ENCODE peak calls at places on chromosomes 13 and 19, in four cellular contexts. B is effector memory CD4-positive, alpha-beta T cell; S is keratinocyte; W is SJSA1. Q is an unnamed sample. For H3K4me1, the result is how much of the 10 kb centered on the place peaks cover.

GRCh38 chr13:72565893-72566292 is 161.5 kb downstream of the MZT1 start:
- DNase-seq in B (no peak), S (no peak), W (no peak), Q (peak)

GRCh38 chr13:35496011-35496410 is 19.5 kb upstream of the MAB21L1 start:
- DNase-seq in B (no peak), S (no peak), W (no peak), Q (no peak)

GRCh38 chr13:50783940-50784339 is 59.6 kb downstream of the DLEU7 start:
- DNase-seq in B (no peak), S (no peak), W (no peak), Q (no peak)

GRCh38 chr13:111646464-111646855 is 326.0 kb downstream of the TEX29 start:
- DNase-seq in B (no peak), S (no peak), W (no peak), Q (no peak)

GRCh38 chr19:10193666-10194499 is 870 bp downstream of the DNMT1 start:
- DNase-seq in B (peak), S (no peak), W (peak), Q (peak)

GRCh38 chr13:40534456-40534855 is 132.0 kb downstream of the FOXO1 start:
- DNase-seq in B (no peak), S (no peak), W (no peak), Q (peak)

GRCh38 chr19:10114651-10115391 is 3.3 kb downstream of the P2RY11 start:
- DNase-seq in B (no peak), S (no peak), W (no peak), Q (no peak)

GRCh38 chr19:19406878-19407639 is 1.6 kb downstream of the GATAD2A start:
- DNase-seq in B (no peak), S (no peak), W (no peak), Q (peak)

GRCh38 chr13:31436478-31436877 is 236.7 kb downstream of the B3GLCT start:
- DNase-seq in B (no peak), S (no peak), W (no peak), Q (no peak)

GRCh38 chr13:83085186-83085900 is 796.9 kb downstream of the SLITRK1 start:
- DNase-seq in B (no peak), S (no peak), W (no peak), Q (no peak)

GRCh38 chr19:10356431-10356830 is 17.0 kb upstream of the ICAM3 start:
- DNase-seq in B (no peak), S (no peak), W (no peak), Q (no peak)

GRCh38 chr19:48970139-48970766 is 5.1 kb downstream of the FTL start:
- DNase-seq in B (no peak), S (no peak), W (no peak), Q (no peak)

GRCh38 chr19:1232652-1233360 is 5.0 kb downstream of the CBARP start:
- DNase-seq in B (no peak), S (no peak), W (no peak), Q (peak)

GRCh38 chr13:64684108-64684507 is 2546.0 kb downstream of the PCDH9 start:
- DNase-seq in B (no peak), S (no peak), W (no peak), Q (no peak)

GRCh38 chr13:112207124-112207523 is 140.2 kb downstream of the SOX1 start:
- DNase-seq in B (no peak), S (no peak), W (no peak), Q (no peak)

GRCh38 chr19:34645551-34645950 is 31.4 kb downstream of the SCGB2B2 start:
- DNase-seq in B (no peak), S (no peak), W (no peak), Q (no peak)

GRCh38 chr19:5306531-5306930 is 34.1 kb downstream of the PTPRS start:
- DNase-seq in B (no peak), S (no peak), W (no peak), Q (no peak)

GRCh38 chr13:48817166-48817802 is 158.4 kb upstream of the FNDC3A start:
- DNase-seq in B (no peak), S (no peak), W (no peak), Q (no peak)

GRCh38 chr13:75398072-75398471 is 83.9 kb downstream of the TBC1D4 start:
- DNase-seq in B (no peak), S (no peak), W (no peak), Q (no peak)
- H3K4me1 ChIP-seq in B (under half), S (under half), W (under half), Q (under half)

GRCh38 chr19:40144151-40144550 is 47.1 kb upstream of the MAP3K10 start:
- DNase-seq in B (no peak), S (no peak), W (no peak), Q (no peak)

GRCh38 chr19:40147693-40148347 is 43.4 kb upstream of the MAP3K10 start:
- DNase-seq in B (no peak), S (no peak), W (peak), Q (no peak)

GRCh38 chr19:40150170-40150569 is 41.1 kb upstream of the MAP3K10 start:
- DNase-seq in B (no peak), S (no peak), W (no peak), Q (no peak)

GRCh38 chr19:40144947-40145748 is 46.1 kb upstream of the MAP3K10 start:
- DNase-seq in B (no peak), S (no peak), W (no peak), Q (no peak)

GRCh38 chr19:40147338-40147692 is 43.9 kb upstream of the MAP3K10 start:
- DNase-seq in B (no peak), S (no peak), W (no peak), Q (no peak)
- H3K4me1 ChIP-seq in B (under half), S (under half), W (under half), Q (under half)

GRCh38 chr19:46308510-46308909 is 11.7 kb downstream of the HIF3A start:
- DNase-seq in B (no peak), S (no peak), W (no peak), Q (no peak)

GRCh38 chr19:46306501-46306900 is 9.7 kb downstream of the HIF3A start:
- DNase-seq in B (no peak), S (no peak), W (no peak), Q (no peak)

GRCh38 chr19:46303702-46304397 is 7.0 kb downstream of the HIF3A start:
- DNase-seq in B (no peak), S (peak), W (no peak), Q (peak)

GRCh38 chr19:46311444-46311843 is 14.6 kb downstream of the HIF3A start:
- DNase-seq in B (no peak), S (no peak), W (no peak), Q (no peak)

GRCh38 chr19:46309056-46309455 is 12.2 kb downstream of the HIF3A start:
- DNase-seq in B (no peak), S (no peak), W (no peak), Q (no peak)
- H3K4me1 ChIP-seq in B (under half), S (under half), W (under half), Q (under half)

GRCh38 chr13:105272660-105273631 is 1262.5 kb downstream of the EFNB2 start:
- DNase-seq in B (no peak), S (no peak), W (no peak), Q (no peak)

GRCh38 chr13:105273665-105274222 is 1261.7 kb downstream of the EFNB2 start:
- DNase-seq in B (no peak), S (no peak), W (no peak), Q (no peak)

GRCh38 chr13:105276571-105276970 is 1258.9 kb downstream of the EFNB2 start:
- DNase-seq in B (no peak), S (no peak), W (no peak), Q (no peak)

GRCh38 chr13:105278797-105279425 is 1256.6 kb downstream of the EFNB2 start:
- DNase-seq in B (no peak), S (no peak), W (no peak), Q (peak)
- H3K4me1 ChIP-seq in B (under half), S (under half), W (under half), Q (under half)

Q was measured in hepatocyte.